ENCODE peak calls at places on chromosomes 12 and 14, in five cellular contexts. R, H, J, B and S are unnamed samples.

GRCh38 chr14:104115131-104115600 is 23.2 kb upstream of the KIF26A start:
- DNase-seq in B (no peak), H (no peak), R (peak), J (peak), S (no peak)

GRCh38 chr14:105943973-105944602 is 417.7 kb downstream of the TMEM121 start:
- DNase-seq in R (no peak), B (no peak), J (no peak), H (no peak), S (no peak)

GRCh38 chr12:124543591-124544310 is 23.7 kb downstream of the NCOR2 start:
- DNase-seq in J (no peak), H (no peak), B (no peak), R (no peak), S (no peak)

GRCh38 chr14:100419856-100420255 is 96.7 kb downstream of the SLC25A47 start:
- DNase-seq in R (no peak), B (no peak), H (no peak), J (no peak), S (no peak)

GRCh38 chr12:6333566-6333965 is 8.3 kb downstream of the TNFRSF1A start:
- DNase-seq in B (no peak), R (no peak), H (no peak), J (no peak), S (no peak)

GRCh38 chr14:39768579-39768978 is 336.3 kb upstream of the FBXO33 start:
- DNase-seq in R (no peak), B (no peak), H (no peak), J (no peak), S (no peak)

GRCh38 chr12:7994731-7995205 is 37.7 kb upstream of the FOXJ2 start:
- DNase-seq in R (no peak), J (no peak), B (no peak), H (no peak), S (no peak)

GRCh38 chr14:32417956-32418552 is 89.0 kb downstream of the AKAP6 start:
- DNase-seq in J (no peak), B (peak), H (peak), R (no peak), S (peak)

GRCh38 chr12:26226629-26227375 is 31.4 kb downstream of the SSPN start:
- DNase-seq in H (peak), R (peak), J (no peak), B (peak), S (peak)

GRCh38 chr14:73209943-73210342 is 27.4 kb upstream of the PAPLN start:
- DNase-seq in H (no peak), R (no peak), B (no peak), J (no peak), S (no peak)

GRCh38 chr14:36028218-36028617 is 148.3 kb downstream of the PTCSC3 start:
- DNase-seq in J (no peak), R (no peak), B (no peak), H (no peak), S (no peak)